ENCODE peak calls at places on chromosomes 12 and 14, in five cellular contexts. One of them, this sample, is unnamed.
A peak's percentile ranks its signal among the peaks of the same experiment; 100 is the strongest.

GRCh38 chr12:14264316-14264715 is 101.2 kb upstream of the ATF7IP start:
- DNase-seq in GM12892: no peak
- DNase-seq in breast epithelium: no peak
- DNase-seq in heart left ventricle: no peak
- DNase-seq in transverse colon: no peak
- DNase-seq in this sample: peak; percentile 3

GRCh38 chr12:59121466-59121865 is 201.2 kb upstream of the LRIG3 start:
- DNase-seq in transverse colon: no peak
- DNase-seq in breast epithelium: no peak
- DNase-seq in GM12892: no peak
- DNase-seq in heart left ventricle: no peak
- DNase-seq in this sample: no peak

GRCh38 chr14:36553650-36554260 is 28.7 kb downstream of the NKX2-8 start:
- DNase-seq in GM12892: no peak
- DNase-seq in transverse colon: no peak
- DNase-seq in breast epithelium: no peak
- DNase-seq in heart left ventricle: no peak
- DNase-seq in this sample: peak; percentile 59

GRCh38 chr14:21070083-21070609 is at the start of gene ARHGEF40:
- DNase-seq in transverse colon: peak; percentile 69
- DNase-seq in GM12892: no peak
- DNase-seq in heart left ventricle: peak; percentile 84
- DNase-seq in breast epithelium: no peak
- DNase-seq in this sample: peak; percentile 22

GRCh38 chr12:104137175-104137901 is 672 bp downstream of the NFYB start:
- DNase-seq in heart left ventricle: peak; percentile 49
- DNase-seq in transverse colon: peak; percentile 42
- DNase-seq in breast epithelium: peak; percentile 26
- DNase-seq in GM12892: peak; percentile 30
- DNase-seq in this sample: peak; percentile 69

GRCh38 chr12:10618338-10618987 is 5.1 kb upstream of the MAGOHB start:
- DNase-seq in breast epithelium: no peak
- DNase-seq in GM12892: no peak
- DNase-seq in transverse colon: no peak
- DNase-seq in heart left ventricle: no peak
- DNase-seq in this sample: peak; percentile 47

GRCh38 chr14:51929156-51929555 is 60.2 kb upstream of the RTRAF start:
- DNase-seq in GM12892: no peak
- DNase-seq in transverse colon: no peak
- DNase-seq in breast epithelium: no peak
- DNase-seq in heart left ventricle: no peak
- DNase-seq in this sample: no peak

GRCh38 chr14:71833476-71833875 is 98.8 kb upstream of the RGS6 start:
- DNase-seq in GM12892: no peak
- DNase-seq in breast epithelium: no peak
- DNase-seq in transverse colon: peak; percentile 15
- DNase-seq in heart left ventricle: no peak
- DNase-seq in this sample: no peak

GRCh38 chr12:26678697-26679660 is 154.0 kb downstream of the ITPR2 start:
- DNase-seq in GM12892: no peak
- DNase-seq in breast epithelium: no peak
- DNase-seq in heart left ventricle: no peak
- DNase-seq in transverse colon: no peak
- DNase-seq in this sample: no peak

GRCh38 chr12:108638141-108638823 is 4.6 kb upstream of the SELPLG start:
- DNase-seq in transverse colon: peak; percentile 42
- DNase-seq in GM12892: no peak
- DNase-seq in heart left ventricle: peak; percentile 72
- DNase-seq in breast epithelium: no peak
- DNase-seq in this sample: no peak

GRCh38 chr12:14471497-14471896 is 96.2 kb downstream of the PLBD1 start:
- DNase-seq in GM12892: no peak
- DNase-seq in transverse colon: no peak
- DNase-seq in breast epithelium: no peak
- DNase-seq in heart left ventricle: no peak
- DNase-seq in this sample: no peak

GRCh38 chr12:83739602-83740001 is 1052.9 kb downstream of the TMTC2 start:
- DNase-seq in heart left ventricle: peak; percentile 28
- DNase-seq in transverse colon: no peak
- DNase-seq in GM12892: no peak
- DNase-seq in breast epithelium: no peak
- DNase-seq in this sample: no peak

GRCh38 chr12:72230589-72230988 is 41.6 kb upstream of the TRHDE start:
- DNase-seq in GM12892: no peak
- DNase-seq in breast epithelium: no peak
- DNase-seq in heart left ventricle: no peak
- DNase-seq in transverse colon: no peak
- DNase-seq in this sample: no peak

GRCh38 chr12:422526-422925 is 21.1 kb downstream of the CCDC77 start:
- DNase-seq in transverse colon: no peak
- DNase-seq in breast epithelium: no peak
- DNase-seq in GM12892: no peak
- DNase-seq in heart left ventricle: no peak
- DNase-seq in this sample: no peak

GRCh38 chr12:53190108-53190729 is 9.5 kb upstream of the CSAD start:
- DNase-seq in heart left ventricle: peak; percentile 64
- DNase-seq in GM12892: peak; percentile 48
- DNase-seq in breast epithelium: no peak
- DNase-seq in transverse colon: peak; percentile 44
- DNase-seq in this sample: peak; percentile 54

GRCh38 chr12:59040651-59041050 is 120.3 kb upstream of the LRIG3 start:
- DNase-seq in heart left ventricle: no peak
- DNase-seq in transverse colon: no peak
- DNase-seq in breast epithelium: no peak
- DNase-seq in GM12892: no peak
- DNase-seq in this sample: no peak

GRCh38 chr14:26593377-26593776 is 4.5 kb downstream of the NOVA1 start:
- DNase-seq in transverse colon: no peak
- DNase-seq in heart left ventricle: no peak
- DNase-seq in breast epithelium: no peak
- DNase-seq in GM12892: no peak
- DNase-seq in this sample: no peak

GRCh38 chr12:122123051-122123760 is 44.6 kb downstream of the MLXIP start:
- DNase-seq in transverse colon: peak; percentile 83
- DNase-seq in heart left ventricle: peak; percentile 67
- DNase-seq in GM12892: peak; percentile 58
- DNase-seq in breast epithelium: peak; percentile 45
- DNase-seq in this sample: peak; percentile 71

GRCh38 chr14:100271247-100271939 is 32.4 kb downstream of the YY1 start:
- DNase-seq in breast epithelium: peak; percentile 33
- DNase-seq in heart left ventricle: no peak
- DNase-seq in transverse colon: peak; percentile 72
- DNase-seq in GM12892: no peak
- DNase-seq in this sample: peak; percentile 49

GRCh38 chr14:51441001-51441400 is 201.0 kb downstream of the TMX1 start:
- DNase-seq in transverse colon: no peak
- DNase-seq in breast epithelium: no peak
- DNase-seq in heart left ventricle: no peak
- DNase-seq in GM12892: no peak
- DNase-seq in this sample: no peak

GRCh38 chr12:108482717-108483212 is 32.3 kb upstream of the FICD start:
- DNase-seq in transverse colon: no peak
- DNase-seq in GM12892: no peak
- DNase-seq in breast epithelium: no peak
- DNase-seq in heart left ventricle: no peak
- DNase-seq in this sample: no peak

GRCh38 chr14:52660325-52660724 is 35.0 kb downstream of the ERO1A start:
- DNase-seq in breast epithelium: no peak
- DNase-seq in transverse colon: no peak
- DNase-seq in GM12892: no peak
- DNase-seq in heart left ventricle: no peak
- DNase-seq in this sample: no peak

GRCh38 chr14:99564256-99564902 is 39.6 kb downstream of the CCDC85C start:
- DNase-seq in heart left ventricle: peak; percentile 84
- DNase-seq in GM12892: no peak
- DNase-seq in breast epithelium: peak; percentile 60
- DNase-seq in transverse colon: no peak
- DNase-seq in this sample: no peak

GRCh38 chr12:20832911-20833310 is 22.4 kb downstream of the SLCO1B3 start:
- DNase-seq in GM12892: no peak
- DNase-seq in heart left ventricle: no peak
- DNase-seq in breast epithelium: peak; percentile 52
- DNase-seq in transverse colon: no peak
- DNase-seq in this sample: no peak

GRCh38 chr14:74616507-74616906 is 4.5 kb upstream of the LTBP2 start:
- DNase-seq in heart left ventricle: no peak
- DNase-seq in breast epithelium: no peak
- DNase-seq in GM12892: no peak
- DNase-seq in transverse colon: no peak
- DNase-seq in this sample: peak; percentile 63

GRCh38 chr14:33709286-33709685 is 241.6 kb downstream of the EGLN3 start:
- DNase-seq in heart left ventricle: no peak
- DNase-seq in breast epithelium: no peak
- DNase-seq in transverse colon: no peak
- DNase-seq in GM12892: no peak
- DNase-seq in this sample: no peak

GRCh38 chr12:10771132-10771733 is 31.2 kb downstream of the TAS2R7 start:
- DNase-seq in transverse colon: no peak
- DNase-seq in heart left ventricle: no peak
- DNase-seq in GM12892: no peak
- DNase-seq in breast epithelium: no peak
- DNase-seq in this sample: peak; percentile 33

GRCh38 chr12:62306569-62307530 is 46.6 kb downstream of the USP15 start:
- DNase-seq in transverse colon: no peak
- DNase-seq in GM12892: no peak
- DNase-seq in heart left ventricle: no peak
- DNase-seq in breast epithelium: no peak
- DNase-seq in this sample: peak; percentile 37

GRCh38 chr12:130832561-130833209 is 6.4 kb downstream of the STX2 start:
- DNase-seq in breast epithelium: no peak
- DNase-seq in GM12892: no peak
- DNase-seq in transverse colon: no peak
- DNase-seq in heart left ventricle: no peak
- DNase-seq in this sample: peak; percentile 99

GRCh38 chr12:124764870-124765570 is 98.6 kb downstream of the SCARB1 start:
- DNase-seq in GM12892: no peak
- DNase-seq in breast epithelium: peak; percentile 76
- DNase-seq in heart left ventricle: no peak
- DNase-seq in transverse colon: no peak
- DNase-seq in this sample: no peak

GRCh38 chr12:21825924-21826548 is 51.5 kb upstream of the KCNJ8 start:
- DNase-seq in breast epithelium: no peak
- DNase-seq in heart left ventricle: no peak
- DNase-seq in transverse colon: no peak
- DNase-seq in GM12892: no peak
- DNase-seq in this sample: no peak

GRCh38 chr14:88521818-88522217 is 33.0 kb downstream of the PTPN21 start:
- DNase-seq in GM12892: no peak
- DNase-seq in heart left ventricle: no peak
- DNase-seq in breast epithelium: no peak
- DNase-seq in transverse colon: no peak
- DNase-seq in this sample: no peak

GRCh38 chr12:67811437-67812361 is 163.2 kb downstream of the DYRK2 start:
- DNase-seq in heart left ventricle: no peak
- DNase-seq in breast epithelium: no peak
- DNase-seq in GM12892: no peak
- DNase-seq in transverse colon: no peak
- DNase-seq in this sample: peak; percentile 1

GRCh38 chr14:96201157-96201556 is 3.5 kb upstream of the BDKRB2 start:
- DNase-seq in transverse colon: no peak
- DNase-seq in heart left ventricle: no peak
- DNase-seq in breast epithelium: no peak
- DNase-seq in GM12892: no peak
- DNase-seq in this sample: no peak
- TF ChIP-seq POLR2A in transverse colon: no peak
- TF ChIP-seq POLR2A in heart left ventricle: no peak
- TF ChIP-seq POLR2A in breast epithelium: no peak
- TF ChIP-seq POLR2A in GM12892: no peak
- TF ChIP-seq POLR2A in this sample: no peak

GRCh38 chr12:112011685-112012084 is 1.3 kb downstream of the TMEM116 start:
- DNase-seq in heart left ventricle: no peak
- DNase-seq in breast epithelium: no peak
- DNase-seq in transverse colon: no peak
- DNase-seq in GM12892: no peak
- DNase-seq in this sample: no peak

GRCh38 chr12:112010415-112011344 is 2.3 kb downstream of the TMEM116 start:
- DNase-seq in GM12892: no peak
- DNase-seq in transverse colon: no peak
- DNase-seq in breast epithelium: no peak
- DNase-seq in heart left ventricle: no peak
- DNase-seq in this sample: no peak

GRCh38 chr12:112015938-112016337 is 2.7 kb downstream of the ERP29 start:
- DNase-seq in transverse colon: no peak
- DNase-seq in GM12892: no peak
- DNase-seq in breast epithelium: no peak
- DNase-seq in heart left ventricle: no peak
- DNase-seq in this sample: no peak

GRCh38 chr12:112012775-112013600 is at the start of the genes ERP29 and TMEM116:
- DNase-seq in transverse colon: peak; percentile 100
- DNase-seq in heart left ventricle: peak; percentile 100
- DNase-seq in breast epithelium: peak; percentile 99
- DNase-seq in GM12892: peak; percentile 96
- DNase-seq in this sample: peak; percentile 100

GRCh38 chr12:112013601-112014402 is 576 bp downstream of the ERP29 start:
- DNase-seq in transverse colon: peak; percentile 78
- DNase-seq in breast epithelium: peak; percentile 45
- DNase-seq in GM12892: no peak
- DNase-seq in heart left ventricle: peak; percentile 71
- DNase-seq in this sample: peak; percentile 86
- TF ChIP-seq POLR2A in transverse colon: peak; percentile 7
- TF ChIP-seq POLR2A in breast epithelium: no peak
- TF ChIP-seq POLR2A in GM12892: peak; percentile 82
- TF ChIP-seq POLR2A in heart left ventricle: no peak
- TF ChIP-seq POLR2A in this sample: no peak

GRCh38 chr12:56117778-56118687 is at the start of gene ZC3H10:
- DNase-seq in transverse colon: peak; percentile 99
- DNase-seq in breast epithelium: peak; percentile 99
- DNase-seq in GM12892: peak; percentile 88
- DNase-seq in heart left ventricle: peak; percentile 99
- DNase-seq in this sample: peak; percentile 99
- TF ChIP-seq POLR2A in transverse colon: peak; percentile 90
- TF ChIP-seq POLR2A in breast epithelium: peak; percentile 86
- TF ChIP-seq POLR2A in GM12892: peak; percentile 99
- TF ChIP-seq POLR2A in heart left ventricle: no peak
- TF ChIP-seq POLR2A in this sample: peak; percentile 96

DNA sequence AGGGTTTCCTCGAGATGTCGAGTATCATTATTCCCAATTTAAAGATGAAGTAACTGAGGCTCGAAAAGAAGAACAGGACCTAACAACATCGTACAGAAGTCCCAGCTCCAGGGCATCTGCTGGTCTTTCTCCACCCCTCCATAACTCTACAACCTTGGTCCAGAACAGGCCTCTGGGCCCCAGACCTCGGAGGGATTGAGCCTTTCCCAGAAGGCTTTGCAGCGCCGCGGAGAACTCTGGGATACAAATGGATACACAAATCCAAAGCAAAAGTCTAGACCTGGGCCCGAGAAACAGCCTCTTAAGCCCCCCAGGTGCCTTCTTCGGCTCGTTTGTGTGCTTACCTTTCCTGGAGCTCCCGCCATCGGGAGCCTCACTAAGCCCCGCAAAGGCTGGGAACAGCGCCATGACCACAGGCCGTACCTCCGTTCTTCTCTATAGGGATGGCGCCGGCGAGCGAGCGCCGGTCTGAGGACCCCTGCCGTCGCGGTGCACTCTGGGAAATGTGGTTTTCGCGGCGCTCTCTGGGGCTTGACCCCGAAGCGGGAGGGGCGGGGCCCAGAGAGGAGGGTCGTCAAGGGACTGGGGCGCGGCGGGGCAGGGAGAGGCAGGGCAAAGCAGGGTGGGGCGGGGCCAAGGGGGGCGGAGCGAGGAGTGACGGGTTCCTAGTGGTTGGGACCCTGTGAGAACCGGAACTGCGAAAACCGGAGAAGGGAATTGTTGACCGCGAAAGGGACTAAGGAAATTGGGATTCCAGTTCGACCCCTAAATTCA is at the start of gene NRDE2:
- DNase-seq in GM12892: peak; percentile 73
- DNase-seq in transverse colon: peak; percentile 100
- DNase-seq in heart left ventricle: peak; percentile 100
- DNase-seq in breast epithelium: peak; percentile 97
- DNase-seq in this sample: peak; percentile 97
- TF ChIP-seq POLR2A in GM12892: peak; percentile 70
- TF ChIP-seq POLR2A in transverse colon: peak; percentile 51
- TF ChIP-seq POLR2A in heart left ventricle: no peak
- TF ChIP-seq POLR2A in breast epithelium: no peak
- TF ChIP-seq POLR2A in this sample: peak; percentile 70